ENCODE peak calls at places on chromosomes 1 and 21, in five cellular contexts. M is adipocyte, L is fibroblast of lung, H is upper lobe of right lung, P is gastrocnemius medialis. S is an unnamed sample. For H3K4me1 and H3K36me3, the result is how much of the 10 kb centered on the place peaks cover.

GRCh38 chr1:97551113-97551512 is 369.7 kb downstream of the DPYD start:
- DNase-seq in M (peak), L (no peak), H (no peak), P (no peak), S (no peak)

GRCh38 chr1:205441716-205442050 is 14.2 kb downstream of the BLACAT1 start:
- DNase-seq in M (no peak), L (no peak), H (no peak), P (peak), S (no peak)

GRCh38 chr1:102190429-102190828 is 193.7 kb upstream of the OLFM3 start:
- DNase-seq in M (no peak), L (no peak), H (no peak), P (no peak), S (no peak)

GRCh38 chr1:183244466-183244865 is 58.4 kb downstream of the LAMC2 start:
- DNase-seq in M (peak), L (no peak), H (peak), P (peak), S (no peak)

GRCh38 chr1:59156526-59157196 is 140.2 kb upstream of the FGGY start:
- DNase-seq in M (no peak), L (peak), H (no peak), P (no peak), S (no peak)

GRCh38 chr1:117971777-117972176 is 42.2 kb downstream of the WDR3 start:
- DNase-seq in M (no peak), L (no peak), H (no peak), P (no peak), S (no peak)

GRCh38 chr1:196538473-196538872 is 69.8 kb downstream of the KCNT2 start:
- DNase-seq in M (no peak), L (no peak), H (no peak), P (no peak), S (peak)

GRCh38 chr1:31373897-31374486 is 1.1 kb upstream of the FABP3 start:
- DNase-seq in M (no peak), L (no peak), H (no peak), P (peak), S (no peak)

GRCh38 chr1:240027059-240027462 is 64.6 kb upstream of the FMN2 start:
- DNase-seq in M (peak), L (peak), H (no peak), P (no peak), S (no peak)

GRCh38 chr21:44455524-44456206 is 355 bp downstream of the LRRC3 start:
- DNase-seq in M (peak), L (peak), H (peak), P (no peak), S (peak)

GRCh38 chr1:200838676-200839445 is 33.9 kb upstream of the GPR25 start:
- DNase-seq in M (peak), L (peak), H (no peak), P (no peak), S (no peak)

GRCh38 chr1:221644663-221645258 is 97.1 kb downstream of the DUSP10 start:
- DNase-seq in M (no peak), L (no peak), H (no peak), P (no peak), S (no peak)

GRCh38 chr21:31293986-31294385 is 50.1 kb downstream of the TIAM1 start:
- DNase-seq in M (peak), L (peak), H (no peak), P (no peak), S (no peak)

GRCh38 chr1:22406722-22407495 is 44.7 kb upstream of the ZBTB40 start:
- DNase-seq in M (no peak), L (no peak), H (no peak), P (no peak), S (no peak)

GRCh38 chr1:160124709-160125478 is 9.3 kb downstream of the ATP1A2 start:
- DNase-seq in M (peak), L (peak), H (peak), P (peak), S (peak)

GRCh38 chr1:72000809-72001208 is 281.5 kb downstream of the NEGR1 start:
- DNase-seq in M (no peak), L (peak), H (no peak), P (no peak), S (no peak)

GRCh38 chr21:42661688-42662429 is 8.4 kb downstream of the PDE9A start:
- DNase-seq in M (no peak), L (no peak), H (no peak), P (no peak), S (no peak)

GRCh38 chr1:207964195-207964966 is 53.5 kb upstream of the CD34 start:
- DNase-seq in M (peak), L (peak), H (no peak), P (no peak), S (no peak)

GRCh38 chr1:3789421-3790300 is 6.6 kb downstream of the LRRC47 start:
- DNase-seq in M (no peak), L (no peak), H (no peak), P (no peak), S (no peak)

GRCh38 chr1:201946224-201946908 is at the start of gene LMOD1:
- DNase-seq in M (peak), L (peak), H (peak), P (peak), S (peak)

GRCh38 chr1:171664976-171665375 is 12.5 kb upstream of the MYOC start:
- DNase-seq in M (peak), L (no peak), H (no peak), P (no peak), S (no peak)

GRCh38 chr1:184788970-184789369 is 34.3 kb upstream of the EDEM3 start:
- DNase-seq in M (no peak), L (no peak), H (no peak), P (no peak), S (no peak)

GRCh38 chr1:20903452-20903851 is 116.3 kb upstream of the HP1BP3 start:
- DNase-seq in M (no peak), L (peak), H (no peak), P (no peak), S (no peak)

GRCh38 chr1:10209590-10209904 is 823 bp upstream of the KIF1B start:
- DNase-seq in M (no peak), L (no peak), H (no peak), P (no peak), S (no peak)

GRCh38 chr1:30375156-30375555 is 348.2 kb downstream of the MATN1 start:
- DNase-seq in M (no peak), L (no peak), H (peak), P (no peak), S (no peak)

GRCh38 chr1:199038188-199038587 is 399.3 kb downstream of the PTPRC start:
- DNase-seq in M (no peak), L (no peak), H (no peak), P (no peak), S (no peak)

GRCh38 chr1:143497374-143497747 is 474.4 kb downstream of the FAM72C start:
- DNase-seq in M (peak), L (no peak), H (peak), P (no peak), S (peak)

GRCh38 chr21:38806153-38806941 is 618 bp downstream of the ETS2 start:
- DNase-seq in M (peak), L (peak), H (peak), P (no peak), S (peak)

GRCh38 chr1:111032295-111032897 is 68.7 kb upstream of the LRIF1 start:
- DNase-seq in M (peak), L (no peak), H (no peak), P (no peak), S (peak)

GRCh38 chr1:86375688-86376087 is 20.4 kb downstream of the ODF2L start:
- DNase-seq in M (peak), L (no peak), H (no peak), P (no peak), S (no peak)

GRCh38 chr1:44717196-44717595 is 13.8 kb downstream of the RNU5D-1 start:
- DNase-seq in M (no peak), L (no peak), H (no peak), P (no peak), S (no peak)
- H3K4me1 ChIP-seq in M (under half), L (under half), H (under half), P (under half), S (under half)

GRCh38 chr21:46213620-46214286 is 14.8 kb downstream of the LSS start:
- DNase-seq in M (no peak), L (no peak), H (peak), P (no peak), S (peak)

GRCh38 chr21:46217511-46218196 is 10.9 kb downstream of the LSS start:
- DNase-seq in M (no peak), L (no peak), H (peak), P (no peak), S (no peak)

GRCh38 chr21:46214478-46215340 is 13.9 kb downstream of the LSS start:
- DNase-seq in M (no peak), L (no peak), H (peak), P (no peak), S (no peak)

GRCh38 chr21:46216132-46216747 is 12.3 kb downstream of the LSS start:
- DNase-seq in M (no peak), L (no peak), H (peak), P (no peak), S (peak)

GRCh38 chr21:46215436-46216131 is 13.0 kb downstream of the LSS start:
- DNase-seq in M (no peak), L (no peak), H (peak), P (no peak), S (no peak)
- H3K36me3 ChIP-seq in M (half or more), L (under half), H (half or more), P (half or more), S (half or more)

DNA sequence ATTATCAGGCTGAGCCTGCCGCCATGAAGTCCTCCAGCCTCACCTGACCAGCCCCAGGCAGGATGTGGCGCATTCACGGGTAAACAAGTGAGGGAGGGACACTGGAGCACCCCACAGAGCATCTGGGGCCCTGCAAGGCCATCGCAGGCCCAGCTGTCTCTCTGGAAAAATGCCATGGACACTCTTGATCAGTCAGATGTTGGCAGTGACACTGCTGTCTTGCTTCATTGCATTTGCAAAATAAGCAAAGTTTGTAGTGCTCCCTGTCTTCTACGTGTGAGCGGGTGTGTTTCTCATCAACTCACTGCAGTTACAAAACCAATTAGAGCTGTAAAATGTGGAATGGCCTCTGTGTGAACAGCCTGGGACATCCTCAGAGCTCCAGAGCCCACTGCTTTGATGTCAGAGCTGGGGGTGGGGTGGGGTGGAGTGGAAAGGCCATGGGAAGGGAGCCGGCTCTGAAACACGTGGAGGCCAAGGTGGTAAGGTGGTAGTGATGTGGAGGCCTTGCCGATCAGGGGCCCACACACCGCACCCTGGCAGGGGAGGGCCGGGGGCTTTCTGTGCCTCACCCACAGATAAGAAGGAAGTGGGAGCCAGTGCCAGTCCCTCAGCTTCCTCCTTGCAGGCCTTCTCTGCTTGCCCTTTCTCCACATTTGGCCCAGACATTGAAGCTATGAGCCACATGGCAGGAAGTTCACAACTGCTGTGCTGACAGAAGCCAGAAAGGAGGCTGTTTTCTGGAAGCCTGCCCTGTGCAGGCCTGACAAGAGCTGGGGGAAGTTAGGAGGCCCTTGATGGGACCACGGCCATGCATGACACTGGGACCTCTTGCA is 254.9 kb downstream of the RHOU start:
- DNase-seq in M (peak), L (no peak), H (peak), P (peak), S (peak)
- H3K4me1 ChIP-seq in M (under half), L (under half), H (under half), P (under half), S (under half)

DNA sequence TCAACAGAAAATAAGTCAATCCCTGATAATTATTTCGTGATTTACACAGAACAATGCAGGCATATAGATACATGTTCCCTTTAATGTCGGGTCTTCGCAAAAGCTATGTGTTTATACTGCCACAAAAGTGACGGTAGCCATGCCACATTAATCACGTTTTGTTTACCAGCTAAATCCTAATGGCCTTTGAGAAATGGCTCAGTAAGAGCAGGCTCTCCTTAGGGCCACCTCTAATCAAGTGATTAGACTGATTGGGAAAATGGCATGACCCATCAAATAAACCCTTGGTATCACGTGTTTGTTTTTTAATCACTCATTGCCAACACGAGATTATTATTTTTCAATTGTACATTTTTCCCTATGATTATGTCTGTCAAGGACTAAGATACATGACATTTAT is 102.0 kb upstream of the USP25 start:
- DNase-seq in M (no peak), L (no peak), H (no peak), P (no peak), S (no peak)
- H3K36me3 ChIP-seq in M (under half), L (under half), H (under half), P (under half), S (under half)

GRCh38 chr1:178324003-178324402 is 172.8 kb downstream of the CLEC20A start:
- DNase-seq in M (no peak), L (peak), H (no peak), P (no peak), S (no peak)
- H3K4me1 ChIP-seq in M (under half), L (under half), H (under half), P (under half), S (under half)

GRCh38 chr1:24180676-24181075 is 6.4 kb downstream of the IFNLR1 start:
- DNase-seq in M (no peak), L (no peak), H (no peak), P (no peak), S (no peak)

GRCh38 chr1:24179251-24179895 is 7.7 kb downstream of the IFNLR1 start:
- DNase-seq in M (no peak), L (no peak), H (no peak), P (no peak), S (no peak)

GRCh38 chr1:24178404-24178803 is 8.7 kb downstream of the IFNLR1 start:
- DNase-seq in M (no peak), L (no peak), H (no peak), P (no peak), S (no peak)

GRCh38 chr1:24182041-24182440 is 5.0 kb downstream of the IFNLR1 start:
- DNase-seq in M (no peak), L (no peak), H (no peak), P (no peak), S (peak)

DNA sequence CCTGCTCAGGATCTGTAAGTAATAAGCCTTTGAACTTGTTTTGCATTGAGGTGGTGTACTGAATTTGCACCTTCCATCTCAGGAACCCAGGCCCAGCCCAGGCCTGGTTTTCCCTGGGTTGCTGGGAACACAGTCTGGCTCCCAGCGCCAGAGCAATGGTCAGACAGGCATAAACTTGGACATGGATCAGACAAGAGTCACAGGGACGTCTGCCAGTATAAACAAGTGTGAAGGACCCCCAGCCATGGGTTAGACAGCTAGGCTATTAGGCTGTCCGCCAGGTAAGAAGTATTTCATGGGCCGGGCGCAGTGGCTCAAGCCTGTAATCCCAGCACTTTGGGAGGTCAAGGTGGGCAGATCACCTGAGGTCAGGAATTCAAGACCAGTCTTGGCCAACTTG is 5.5 kb downstream of the IFNLR1 start:
- DNase-seq in M (no peak), L (no peak), H (no peak), P (no peak), S (no peak)
- H3K36me3 ChIP-seq in M (under half), L (under half), H (under half), P (under half), S (under half)

GRCh38 chr1:235011599-235012435 is 116.8 kb downstream of the TOMM20 start:
- DNase-seq in M (peak), L (peak), H (peak), P (peak), S (peak)
- H3K4me1 ChIP-seq in M (under half), L (under half), H (under half), P (under half), S (under half)

GRCh38 chr1:19166066-19166465 is 44.0 kb downstream of the UBR4 start:
- DNase-seq in M (no peak), L (no peak), H (no peak), P (no peak), S (no peak)

GRCh38 chr1:19165501-19165900 is 44.6 kb downstream of the UBR4 start:
- DNase-seq in M (no peak), L (peak), H (no peak), P (no peak), S (no peak)

GRCh38 chr1:19163261-19163660 is 46.8 kb downstream of the UBR4 start:
- DNase-seq in M (peak), L (peak), H (no peak), P (no peak), S (no peak)

GRCh38 chr1:19167140-19167539 is 42.9 kb downstream of the UBR4 start:
- DNase-seq in M (no peak), L (no peak), H (no peak), P (no peak), S (no peak)

GRCh38 chr1:19164274-19165015 is 45.6 kb downstream of the UBR4 start:
- DNase-seq in M (no peak), L (no peak), H (no peak), P (no peak), S (no peak)
- H3K36me3 ChIP-seq in M (half or more), L (under half), H (half or more), P (half or more), S (half or more)

DNA sequence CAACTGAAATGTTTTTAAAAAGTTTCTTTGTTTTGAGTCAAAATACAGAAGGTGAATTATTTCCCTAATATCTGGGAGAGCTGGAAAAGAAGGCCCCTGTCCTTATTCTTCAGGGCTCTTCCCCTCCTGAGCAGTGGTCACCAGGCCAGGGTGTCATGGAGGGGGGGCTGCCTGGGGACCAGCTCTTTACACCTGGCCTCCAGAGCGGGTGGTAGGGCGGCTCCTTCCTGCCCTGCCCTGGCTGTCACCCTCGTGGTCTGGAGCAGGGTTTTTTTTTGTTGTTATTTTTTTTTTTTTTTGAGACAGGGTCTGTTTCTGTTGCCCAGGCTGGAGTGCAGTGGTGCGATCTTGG is 6.6 kb downstream of the SKI start:
- DNase-seq in M (no peak), L (no peak), H (peak), P (peak), S (peak)
- H3K4me1 ChIP-seq in M (half or more), L (under half), H (half or more), P (half or more), S (half or more)